ENCODE peak calls at places on chromosomes 11 and 22, in nine cellular contexts. K, F, A, J, Y, M, O, I and D are unnamed samples.

GRCh38 chr11:57568330-57568766 is 876 bp upstream of the UBE2L6 start:
- DNase-seq in K (no peak), F (peak; percentile 56), A (no peak), J (peak; percentile 90), Y (peak; percentile 84), M (peak; percentile 84), O (peak; percentile 85), I (no peak), D (peak; percentile 91)

GRCh38 chr11:64810891-64811272 is 531 bp upstream of the MEN1 start:
- DNase-seq in K (peak; percentile 55), F (peak; percentile 38), A (no peak), J (no peak), Y (no peak), M (no peak), O (peak; percentile 60), I (no peak), D (no peak)

GRCh38 chr11:71995726-71996291 is 2.9 kb upstream of the IL18BP start:
- DNase-seq in K (no peak), F (no peak), A (no peak), J (no peak), Y (no peak), M (no peak), O (no peak), I (no peak), D (no peak)

GRCh38 chr11:134516529-134516928 is 104.5 kb upstream of the B3GAT1 start:
- DNase-seq in K (no peak), F (no peak), A (no peak), J (peak; percentile 4), Y (no peak), M (no peak), O (no peak), I (no peak), D (no peak)

GRCh38 chr11:96197221-96197620 is 145.8 kb downstream of the MAML2 start:
- DNase-seq in K (no peak), F (no peak), A (no peak), J (no peak), Y (no peak), M (no peak), O (no peak), I (no peak), D (peak; percentile 38)

GRCh38 chr11:119496453-119496852 is 73.5 kb upstream of the THY1 start:
- DNase-seq in K (no peak), F (no peak), A (no peak), J (no peak), Y (no peak), M (no peak), O (no peak), I (no peak), D (no peak)

GRCh38 chr22:46792841-46793261 is 30.4 kb downstream of the TBC1D22A start:
- DNase-seq in K (no peak), F (no peak), A (no peak), J (no peak), Y (no peak), M (no peak), O (no peak), I (no peak), D (no peak)

GRCh38 chr22:42548597-42549328 is 5.0 kb upstream of the SERHL2 start:
- DNase-seq in K (no peak), F (no peak), A (no peak), J (no peak), Y (no peak), M (no peak), O (no peak), I (no peak), D (peak; percentile 83)

GRCh38 chr11:35629914-35630313 is 11.7 kb downstream of the FJX1 start:
- DNase-seq in K (no peak), F (no peak), A (peak; percentile 89), J (no peak), Y (no peak), M (peak; percentile 94), O (no peak), I (no peak), D (no peak)

GRCh38 chr11:62295504-62295903 is 3.4 kb downstream of the SCGB1D4 start:
- DNase-seq in K (no peak), F (no peak), A (peak; percentile 8), J (no peak), Y (no peak), M (peak; percentile 22), O (no peak), I (no peak), D (no peak)

GRCh38 chr22:41668971-41669911 is 19.4 kb downstream of the SNU13 start:
- DNase-seq in K (no peak), F (no peak), A (no peak), J (no peak), Y (no peak), M (no peak), O (no peak), I (no peak), D (no peak)

GRCh38 chr11:18798941-18799469 is 7.4 kb upstream of the PTPN5 start:
- DNase-seq in K (peak; percentile 4), F (no peak), A (peak; percentile 42), J (no peak), Y (no peak), M (no peak), O (no peak), I (no peak), D (no peak)

GRCh38 chr11:48093323-48093722 is 113.0 kb downstream of the PTPRJ start:
- DNase-seq in K (no peak), F (no peak), A (no peak), J (no peak), Y (no peak), M (no peak), O (no peak), I (no peak), D (no peak)

GRCh38 chr22:45478108-45478771 is 24.4 kb upstream of the FBLN1 start:
- DNase-seq in K (no peak), F (no peak), A (peak; percentile 20), J (no peak), Y (no peak), M (no peak), O (no peak), I (no peak), D (no peak)

GRCh38 chr11:8567597-8568198 is 26.3 kb downstream of the STK33 start:
- DNase-seq in K (peak; percentile 28), F (no peak), A (peak; percentile 38), J (no peak), Y (no peak), M (peak; percentile 7), O (no peak), I (no peak), D (no peak)

GRCh38 chr22:44701824-44702478 is at the start of gene PRR5:
- DNase-seq in K (peak; percentile 93), F (peak; percentile 85), A (peak; percentile 62), J (peak; percentile 73), Y (peak; percentile 82), M (peak; percentile 84), O (no peak), I (no peak), D (peak; percentile 58)

GRCh38 chr11:1129666-1130160 is 28.0 kb upstream of the MUC5AC start:
- DNase-seq in K (peak; percentile 18), F (no peak), A (no peak), J (peak; percentile 13), Y (no peak), M (no peak), O (no peak), I (no peak), D (peak; percentile 5)

GRCh38 chr11:128026596-128026995 is 560.8 kb downstream of the ETS1 start:
- DNase-seq in K (no peak), F (no peak), A (peak; percentile 89), J (no peak), Y (no peak), M (peak; percentile 86), O (no peak), I (no peak), D (no peak)

GRCh38 chr11:17575431-17576425 is 28.7 kb downstream of the OTOG start:
- DNase-seq in K (no peak), F (no peak), A (no peak), J (no peak), Y (no peak), M (no peak), O (no peak), I (no peak), D (no peak)

GRCh38 chr11:42344204-42344792 is 884.8 kb upstream of the LRRC4C start:
- DNase-seq in K (no peak), F (no peak), A (no peak), J (no peak), Y (no peak), M (no peak), O (no peak), I (no peak), D (no peak)

GRCh38 chr11:46658259-46658658 is 40.9 kb downstream of the ATG13 start:
- DNase-seq in K (no peak), F (no peak), A (no peak), J (no peak), Y (no peak), M (no peak), O (no peak), I (no peak), D (no peak)

GRCh38 chr11:27416568-27417176 is 53.7 kb upstream of the CCDC34 start:
- DNase-seq in K (no peak), F (no peak), A (no peak), J (no peak), Y (no peak), M (no peak), O (no peak), I (no peak), D (no peak)

GRCh38 chr22:21446128-21446826 is 20.9 kb upstream of the TMEM191C start:
- DNase-seq in K (no peak), F (no peak), A (no peak), J (peak; percentile 13), Y (no peak), M (no peak), O (no peak), I (no peak), D (peak; percentile 6)

GRCh38 chr22:46879083-46879482 is 116.6 kb downstream of the TBC1D22A start:
- DNase-seq in K (no peak), F (no peak), A (no peak), J (no peak), Y (no peak), M (no peak), O (no peak), I (no peak), D (no peak)

GRCh38 chr22:31652911-31653684 is 8.9 kb downstream of the PISD start:
- DNase-seq in K (no peak), F (no peak), A (no peak), J (no peak), Y (no peak), M (no peak), O (no peak), I (no peak), D (peak; percentile 36)

GRCh38 chr11:77407613-77408012 is 66.3 kb downstream of the PAK1 start:
- DNase-seq in K (no peak), F (no peak), A (peak; percentile 70), J (no peak), Y (no peak), M (peak; percentile 33), O (no peak), I (no peak), D (no peak)

GRCh38 chr22:49959782-49960158 is 802 bp upstream of the PIM3 start:
- DNase-seq in K (no peak), F (no peak), A (peak; percentile 38), J (no peak), Y (no peak), M (no peak), O (no peak), I (no peak), D (no peak)

GRCh38 chr11:121082670-121083069 is 18.4 kb upstream of the TECTA start:
- DNase-seq in K (no peak), F (no peak), A (no peak), J (no peak), Y (no peak), M (no peak), O (no peak), I (no peak), D (no peak)

GRCh38 chr22:22068025-22068424 is 85.4 kb upstream of the TOP3B start:
- DNase-seq in K (no peak), F (no peak), A (no peak), J (no peak), Y (no peak), M (no peak), O (no peak), I (no peak), D (no peak)

GRCh38 chr11:34274712-34275398 is 83.0 kb downstream of the ABTB2 start:
- DNase-seq in K (no peak), F (no peak), A (peak; percentile 99), J (no peak), Y (no peak), M (no peak), O (no peak), I (peak; percentile 47), D (no peak)

GRCh38 chr22:22168190-22168940 is 76.2 kb upstream of the VPREB1 start:
- DNase-seq in K (peak; percentile 56), F (no peak), A (no peak), J (no peak), Y (peak; percentile 15), M (no peak), O (peak; percentile 94), I (no peak), D (peak; percentile 20)